ENCODE peak calls at places on chromosomes 13 and 19, in four cellular contexts. R, T, A and F are unnamed samples.

GRCh38 chr13:110568649-110569048 is 7.1 kb upstream of the RAB20 start:
- DNase-seq in R (no peak), A (no peak), T (no peak), F (no peak)

GRCh38 chr19:49579947-49580263 is 451 bp downstream of the NOSIP start:
- DNase-seq in A (no peak), T (no peak), R (peak), F (peak)

GRCh38 chr19:51681286-51681956 is 11.7 kb upstream of the SPACA6 start:
- DNase-seq in R (no peak), A (peak), T (no peak), F (no peak)

GRCh38 chr19:15195381-15195964 is 5.3 kb downstream of the NOTCH3 start:
- DNase-seq in T (no peak), R (peak), A (peak), F (peak)

GRCh38 chr19:39067104-39067503 is 17.1 kb upstream of the ACP7 start:
- DNase-seq in A (no peak), T (no peak), R (no peak), F (no peak)

GRCh38 chr13:47085346-47085745 is 188.5 kb upstream of the HTR2A start:
- DNase-seq in R (no peak), A (peak), T (no peak), F (no peak)

GRCh38 chr13:28313579-28313978 is 175.2 kb downstream of the PAN3 start:
- DNase-seq in A (peak), R (no peak), T (no peak), F (no peak)

GRCh38 chr13:35995136-35995535 is 136.0 kb downstream of the DCLK1 start:
- DNase-seq in T (no peak), R (no peak), A (no peak), F (no peak)

GRCh38 chr13:36046672-36047071 is 84.5 kb downstream of the DCLK1 start:
- DNase-seq in R (no peak), A (no peak), T (no peak), F (no peak)

GRCh38 chr19:18469245-18470107 is 31.5 kb upstream of the ISYNA1 start:
- DNase-seq in T (no peak), A (peak), R (peak), F (peak)

GRCh38 chr13:71515639-71516038 is 351.4 kb downstream of the DACH1 start:
- DNase-seq in R (no peak), A (no peak), T (no peak), F (no peak)

GRCh38 chr13:110103026-110103425 is 203.9 kb downstream of the COL4A1 start:
- DNase-seq in A (no peak), T (no peak), R (no peak), F (no peak)

GRCh38 chr13:19864339-19865309 is 1.2 kb upstream of the ZMYM5 start:
- DNase-seq in R (peak), T (no peak), A (peak), F (peak)

GRCh38 chr13:29520671-29521070 is 74.8 kb downstream of the SLC7A1 start:
- DNase-seq in R (no peak), T (no peak), A (peak), F (no peak)

GRCh38 chr13:95624020-95624419 is 20.5 kb downstream of the DZIP1 start:
- DNase-seq in R (peak), A (peak), T (no peak), F (peak)

GRCh38 chr19:1067341-1068103 is 555 bp downstream of the ARHGAP45 start:
- DNase-seq in T (no peak), A (no peak), R (no peak), F (peak)

GRCh38 chr19:33811246-33811645 is 14.6 kb downstream of the KCTD15 start:
- DNase-seq in R (peak), T (no peak), A (no peak), F (no peak)

GRCh38 chr13:66657165-66657895 is 572.8 kb downstream of the PCDH9 start:
- DNase-seq in A (peak), T (no peak), R (peak), F (no peak)

GRCh38 chr19:57302020-57302465 is 18.2 kb upstream of the ZNF543 start:
- DNase-seq in T (no peak), A (peak), R (no peak), F (no peak)

GRCh38 chr19:52687658-52688057 is 47.2 kb downstream of the ZNF611 start:
- DNase-seq in T (no peak), R (no peak), A (no peak), F (no peak)

GRCh38 chr13:25846227-25846984 is 205.4 kb downstream of the SHISA2 start:
- DNase-seq in T (no peak), A (no peak), R (no peak), F (no peak)

GRCh38 chr13:105058517-105058916 is 1476.9 kb downstream of the EFNB2 start:
- DNase-seq in A (no peak), T (no peak), R (no peak), F (no peak)

GRCh38 chr13:109243311-109243951 is 543.0 kb downstream of the IRS2 start:
- DNase-seq in A (peak), T (no peak), R (no peak), F (peak)

GRCh38 chr13:33191425-33192221 is 93.9 kb downstream of the STARD13 start:
- DNase-seq in T (no peak), A (peak), R (peak), F (no peak)

GRCh38 chr13:73303858-73304257 is 245.1 kb downstream of the KLF5 start:
- DNase-seq in A (peak), R (no peak), T (no peak), F (no peak)

GRCh38 chr13:25171517-25172302 is at the start of gene AMER2:
- DNase-seq in A (no peak), T (no peak), R (peak), F (no peak)

GRCh38 chr13:50392977-50393376 is 377.7 kb downstream of the KCNRG start:
- DNase-seq in T (no peak), R (no peak), A (no peak), F (no peak)

GRCh38 chr13:74388626-74389025 is 254.4 kb upstream of the KLF12 start:
- DNase-seq in T (no peak), A (no peak), R (no peak), F (no peak)

GRCh38 chr13:48400820-48401219 is 12.1 kb downstream of the LPAR6 start:
- DNase-seq in R (no peak), A (peak), T (peak), F (no peak)

GRCh38 chr19:289651-290538 is 1.3 kb downstream of the PLPP2 start:
- DNase-seq in T (no peak), A (peak), R (peak), F (peak)

GRCh38 chr19:6108721-6109633 is 1.3 kb downstream of the RFX2 start:
- DNase-seq in R (peak), A (peak), T (no peak), F (peak)
- H3K9ac ChIP-seq in R (peak), A (peak), T (peak), F (peak)

GRCh38 chr13:59774511-59774911 is 389.2 kb downstream of the DIAPH3 start:
- DNase-seq in R (no peak), A (peak), T (no peak), F (no peak)
- TF ChIP-seq RCOR1 in R (no peak), A (no peak), T (no peak), F (no peak)

DNA sequence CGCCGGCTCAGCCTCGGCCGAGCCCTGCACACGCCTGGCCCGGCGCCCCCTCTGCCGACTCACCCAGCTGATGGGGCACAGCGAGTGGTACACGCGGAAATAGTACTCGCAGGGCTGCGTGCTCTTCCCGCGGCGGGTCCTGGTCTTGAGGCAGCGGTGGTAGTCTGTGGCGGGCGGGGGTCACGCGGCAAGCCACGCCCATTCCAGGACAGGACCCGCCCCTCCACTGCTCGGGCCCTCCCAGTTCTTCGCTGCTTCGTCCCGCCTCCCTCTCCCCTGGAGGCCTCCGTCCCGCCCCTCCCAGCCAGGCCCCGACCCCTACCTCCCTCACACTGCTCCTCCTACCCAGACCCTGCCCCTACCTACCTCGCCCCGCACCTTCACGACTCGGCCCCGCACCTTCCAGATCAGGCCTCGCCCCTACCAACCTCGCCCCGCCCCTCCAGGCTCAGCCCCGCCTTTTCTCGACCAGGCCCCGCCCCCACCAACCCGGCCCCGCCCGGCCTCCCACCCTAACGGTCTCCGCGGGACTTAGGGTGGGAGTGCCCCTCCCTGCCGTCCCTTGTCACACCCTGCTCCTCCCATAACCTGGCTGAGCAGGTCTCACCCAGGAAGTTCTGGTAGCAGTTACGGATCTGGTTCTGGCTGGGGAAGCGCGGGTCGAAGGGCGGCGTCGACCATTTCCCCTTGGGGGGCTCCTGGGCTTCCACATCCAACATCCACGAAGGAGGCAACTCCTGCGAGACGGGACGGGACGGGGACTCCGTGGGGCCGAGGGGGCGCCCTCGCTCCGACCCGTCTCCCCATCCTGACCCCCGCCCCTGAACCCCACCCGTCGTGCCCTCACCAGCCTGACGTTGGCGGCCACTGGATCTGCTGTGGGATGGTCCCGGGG is 469 bp downstream of the COX6B2 start:
- DNase-seq in A (peak), T (no peak), R (peak), F (peak)
- H3K9ac ChIP-seq in A (peak), T (no peak), R (no peak), F (peak)

DNA sequence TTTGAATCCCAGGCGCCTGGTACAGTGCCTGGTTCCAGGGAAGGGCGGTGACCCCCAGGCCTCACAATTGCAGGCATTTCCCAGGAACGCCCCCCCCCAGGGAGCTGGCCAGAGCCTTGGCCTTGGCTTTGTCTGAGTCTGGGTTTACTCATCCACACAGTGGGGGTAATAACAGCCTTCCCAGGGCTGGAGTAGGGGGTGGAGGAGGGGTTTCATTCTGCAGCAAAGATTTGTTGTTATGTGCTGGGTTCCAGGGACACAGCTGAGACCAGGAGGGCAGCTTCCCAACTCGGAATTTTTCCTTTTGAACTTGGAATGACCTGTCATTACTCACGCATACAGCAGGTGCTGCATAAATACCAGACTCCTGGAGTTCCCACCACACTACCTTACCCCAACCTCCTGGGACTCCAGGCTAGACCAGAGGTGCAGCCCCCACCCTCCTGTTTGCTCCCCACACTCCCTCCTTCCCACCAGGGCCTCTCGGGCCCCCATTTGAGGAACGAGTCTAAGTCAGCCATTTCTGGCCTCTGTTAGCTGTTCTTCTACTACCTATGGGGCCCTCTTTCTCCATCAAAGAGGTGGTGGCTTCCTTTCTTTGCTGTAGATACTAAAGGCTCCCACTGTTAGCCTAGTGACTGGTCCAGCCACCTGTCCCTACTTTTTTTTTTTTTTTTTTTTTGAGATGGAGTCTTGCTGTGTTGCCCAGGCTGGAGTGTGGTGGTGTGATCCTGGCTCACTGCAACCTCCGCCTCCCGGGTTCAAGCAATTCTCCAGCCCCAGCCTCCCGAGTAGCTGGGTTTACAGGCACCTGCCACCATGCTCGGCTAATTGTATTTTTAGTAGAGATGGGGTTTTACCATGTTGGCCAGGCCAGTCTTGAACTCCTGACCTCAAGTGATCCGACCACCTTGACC is 1.6 kb upstream of the ADAMTS10 start:
- DNase-seq in A (peak), R (no peak), T (no peak), F (no peak)
- TF ChIP-seq RCOR1 in A (no peak), R (no peak), T (no peak), F (no peak)

DNA sequence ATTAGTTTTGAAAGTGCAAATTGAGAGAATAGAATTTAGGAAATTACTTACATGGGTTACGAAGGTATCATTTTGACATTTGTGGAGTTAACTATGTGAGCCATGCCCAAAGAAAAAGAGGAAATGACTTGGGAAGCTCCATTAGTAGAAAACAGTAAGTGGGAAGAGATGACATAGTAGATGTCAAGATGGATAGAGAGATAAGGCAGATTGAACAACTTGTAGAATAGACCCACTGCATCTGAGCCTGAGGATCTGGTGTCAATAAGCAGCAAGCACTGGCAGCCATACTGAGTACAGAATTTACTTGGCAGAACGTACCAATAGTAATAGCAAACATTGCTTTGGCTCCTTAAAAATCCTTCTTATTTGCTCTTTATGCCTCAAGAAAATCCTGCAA is 203.7 kb downstream of the GPC6 start:
- DNase-seq in T (no peak), R (no peak), A (no peak), F (no peak)
- H3K9ac ChIP-seq in T (no peak), R (no peak), A (no peak), F (no peak)

GRCh38 chr19:2578391-2578826 is 102.5 kb downstream of the GADD45B start:
- DNase-seq in R (no peak), A (peak), T (no peak), F (no peak)
- TF ChIP-seq RCOR1 in R (no peak), A (no peak), T (no peak), F (no peak)

GRCh38 chr13:41064493-41064892 is 3.2 kb downstream of the WBP4 start:
- DNase-seq in A (peak), T (no peak), R (no peak), F (no peak)
- H3K9ac ChIP-seq in A (no peak), T (no peak), R (peak), F (no peak)

GRCh38 chr13:82747948-82748347 is 1134.3 kb downstream of the SLITRK1 start:
- DNase-seq in A (peak), R (no peak), T (no peak), F (no peak)
- TF ChIP-seq RCOR1 in A (no peak), R (no peak), T (no peak), F (no peak)

GRCh38 chr19:46913198-46913851 is 52.5 kb downstream of the ARHGAP35 start:
- DNase-seq in A (no peak), R (no peak), T (no peak), F (no peak)
- H3K9ac ChIP-seq in A (peak), R (peak), T (no peak), F (no peak)

GRCh38 chr13:101258071-101258470 is 158.2 kb downstream of the NALCN start:
- DNase-seq in A (peak), T (peak), R (no peak), F (no peak)
- TF ChIP-seq RCOR1 in A (peak), T (no peak), R (no peak), F (no peak)